ENCODE peak calls at places on chromosomes 3 and 15, in four cellular contexts. C is RPMI8226, P is SHP77 treated with DMSO at 0.1 percent for 48 hours, G is ACHN. U is an unnamed sample.

GRCh38 chr3:169179193-169180122 is 484.1 kb downstream of the MECOM start:
- DNase-seq in P (no peak), G (no peak), C (no peak), U (no peak)

GRCh38 chr3:190427108-190427507 is 22.6 kb downstream of the TMEM207 start:
- DNase-seq in G (no peak), P (no peak), C (no peak), U (no peak)

GRCh38 chr3:104952160-104952559 is 414.5 kb upstream of the ALCAM start:
- DNase-seq in P (no peak), G (no peak), C (no peak), U (no peak)

GRCh38 chr3:130820976-130821375 is 72.9 kb upstream of the ATP2C1 start:
- DNase-seq in C (no peak), G (peak), P (no peak), U (no peak)

GRCh38 chr15:40770147-40770721 is 454 bp downstream of the C15orf62 start:
- DNase-seq in C (no peak), G (no peak), P (no peak), U (no peak)

GRCh38 chr3:133574260-133574881 is 885 bp downstream of the CDV3 start:
- DNase-seq in P (no peak), C (peak), G (peak), U (peak)

GRCh38 chr3:74613060-74613459 is 1.4 kb downstream of the CNTN3 start:
- DNase-seq in C (no peak), P (no peak), G (no peak), U (no peak)

GRCh38 chr15:77420610-77421369 is at the start of gene HMG20A:
- DNase-seq in P (peak), G (peak), C (peak), U (peak)

GRCh38 chr15:64894395-64895056 is 17.2 kb upstream of the ANKDD1A start:
- DNase-seq in G (no peak), C (peak), P (no peak), U (peak)

GRCh38 chr3:150150633-150151032 is 179.9 kb upstream of the PFN2 start:
- DNase-seq in P (no peak), C (no peak), G (no peak), U (no peak)

GRCh38 chr15:98651581-98652220 is 3.4 kb downstream of the IGF1R start:
- DNase-seq in P (no peak), C (no peak), G (no peak), U (no peak)

GRCh38 chr3:41768363-41768762 is 193.5 kb downstream of the ULK4 start:
- DNase-seq in P (no peak), G (no peak), C (peak), U (no peak)

GRCh38 chr3:90031121-90031520 is 923.7 kb downstream of the EPHA3 start:
- DNase-seq in G (no peak), P (no peak), C (no peak), U (no peak)

GRCh38 chr3:8442993-8443670 is 58.5 kb upstream of the LMCD1 start:
- DNase-seq in C (no peak), G (peak), P (no peak), U (no peak)

GRCh38 chr15:63461230-63461629 is 43.2 kb upstream of the USP3 start:
- DNase-seq in P (no peak), C (no peak), G (no peak), U (peak)

GRCh38 chr3:196942915-196943277 is 568 bp upstream of the NCBP2 start:
- DNase-seq in G (no peak), P (no peak), C (no peak), U (no peak)

GRCh38 chr3:54857343-54857742 is 70.5 kb downstream of the LRTM1 start:
- DNase-seq in G (peak), P (no peak), C (no peak), U (no peak)

GRCh38 chr3:6655275-6655674 is 205.6 kb upstream of the GRM7 start:
- DNase-seq in C (no peak), G (no peak), P (no peak), U (no peak)

GRCh38 chr3:130508970-130509369 is 8.0 kb upstream of the COL6A6 start:
- DNase-seq in C (no peak), G (no peak), P (no peak), U (no peak)

GRCh38 chr3:52811452-52812011 is 16.9 kb downstream of the ITIH3 start:
- DNase-seq in C (no peak), G (no peak), P (no peak), U (no peak)

GRCh38 chr3:38722760-38723568 is 73.5 kb upstream of the SCN5A start:
- DNase-seq in C (no peak), P (no peak), G (no peak), U (no peak)

GRCh38 chr3:127443581-127444375 is 146.8 kb downstream of the TPRA1 start:
- DNase-seq in G (no peak), P (no peak), C (no peak), U (no peak)

GRCh38 chr15:48577495-48577894 is 68.0 kb downstream of the FBN1 start:
- DNase-seq in G (no peak), C (peak), P (no peak), U (no peak)

GRCh38 chr3:49416867-49417266 is 4.6 kb downstream of the TCTA start:
- DNase-seq in P (no peak), C (no peak), G (no peak), U (no peak)

GRCh38 chr15:44492672-44493071 is 44.3 kb upstream of the EIF3J start:
- DNase-seq in P (no peak), C (no peak), G (no peak), U (no peak)

GRCh38 chr15:38255690-38256089 is 3.1 kb downstream of the SPRED1 start:
- DNase-seq in P (no peak), G (no peak), C (no peak), U (no peak)

GRCh38 chr15:85099195-85099803 is 117.6 kb downstream of the PDE8A start:
- DNase-seq in C (no peak), G (no peak), P (no peak), U (no peak)

GRCh38 chr15:70427120-70427519 is 329.4 kb upstream of the TLE3 start:
- DNase-seq in G (no peak), C (no peak), P (no peak), U (no peak)

GRCh38 chr3:46702246-46703012 is 1.2 kb downstream of the TMIE start:
- DNase-seq in G (no peak), P (no peak), C (no peak), U (no peak)

GRCh38 chr3:66376568-66376967 is 124.3 kb downstream of the LRIG1 start:
- DNase-seq in P (no peak), G (peak), C (no peak), U (no peak)

GRCh38 chr3:148036331-148036881 is 627.2 kb downstream of the ZIC1 start:
- DNase-seq in C (no peak), G (no peak), P (no peak), U (no peak)

GRCh38 chr3:26312826-26313225 is 309.7 kb upstream of the LRRC3B start:
- DNase-seq in C (no peak), G (no peak), P (no peak), U (no peak)

GRCh38 chr3:8937064-8938020 is 25.9 kb downstream of the RAD18 start:
- DNase-seq in P (no peak), C (no peak), G (peak), U (no peak)

GRCh38 chr15:101123222-101123910 is 128.5 kb downstream of the CHSY1 start:
- DNase-seq in G (no peak), P (no peak), C (no peak), U (no peak)

U was measured in endothelial cell.